ENCODE peak calls at places on chromosomes 11 and 22, in seven cellular contexts. R is esophagus squamous epithelium, S is right lobe of liver, H is adrenal gland, Y is ovary, D is NB4, E is stomach. I is an unnamed sample.

GRCh38 chr11:102118937-102119336 is 8.7 kb downstream of the YAP1 start:
- DNase-seq in S (no peak), Y (no peak), E (no peak), D (no peak), H (no peak), R (no peak), I (no peak)

GRCh38 chr11:100639140-100639539 is 47.9 kb upstream of the ARHGAP42 start:
- DNase-seq in D (no peak), S (no peak), R (no peak), E (peak), Y (no peak), H (no peak), I (no peak)

GRCh38 chr11:70487763-70488162 is 89.4 kb downstream of the CTTN start:
- DNase-seq in Y (no peak), H (no peak), D (no peak), R (no peak), E (no peak), S (no peak), I (no peak)

GRCh38 chr11:112157274-112157766 is 6.6 kb downstream of the IL18 start:
- DNase-seq in S (no peak), E (no peak), R (no peak), Y (no peak), D (peak), H (peak), I (peak)

GRCh38 chr11:74725701-74726100 is 5.5 kb downstream of the CHRDL2 start:
- DNase-seq in S (no peak), E (no peak), H (no peak), D (no peak), R (no peak), Y (no peak), I (no peak)

GRCh38 chr11:78432058-78432515 is 14.5 kb upstream of the GAB2 start:
- DNase-seq in D (peak), R (no peak), H (peak), S (no peak), E (no peak), Y (no peak), I (no peak)

GRCh38 chr11:93089474-93090102 is 108.2 kb downstream of the SLC36A4 start:
- DNase-seq in E (no peak), D (peak), H (peak), Y (no peak), R (no peak), S (no peak), I (peak)

GRCh38 chr11:70790671-70791300 is 392.5 kb downstream of the CTTN start:
- DNase-seq in D (no peak), S (no peak), R (no peak), H (no peak), E (no peak), Y (no peak), I (no peak)

GRCh38 chr11:416051-416756 is 1.4 kb upstream of the SIGIRR start:
- DNase-seq in D (peak), S (no peak), H (no peak), E (no peak), R (no peak), Y (no peak), I (no peak)

GRCh38 chr11:46916669-46917108 is 1.7 kb downstream of the LRP4 start:
- DNase-seq in Y (peak), R (no peak), S (no peak), D (peak), E (peak), H (peak), I (peak)

GRCh38 chr11:102194257-102194656 is 84.0 kb downstream of the YAP1 start:
- DNase-seq in D (no peak), Y (no peak), E (no peak), H (no peak), R (no peak), S (no peak), I (no peak)

GRCh38 chr11:126284829-126285228 is 1.9 kb downstream of the TIRAP start:
- DNase-seq in S (no peak), Y (peak), R (peak), D (peak), H (peak), E (peak), I (peak)

GRCh38 chr11:47467372-47467771 is 18.4 kb upstream of the RAPSN start:
- DNase-seq in S (peak), E (peak), Y (no peak), H (no peak), D (no peak), R (no peak), I (peak)

GRCh38 chr22:18032455-18033101 is 8.2 kb upstream of the MICAL3 start:
- DNase-seq in Y (no peak), H (no peak), E (no peak), D (no peak), R (no peak), S (no peak), I (no peak)

GRCh38 chr11:119089319-119089718 is 4.6 kb downstream of the HMBS start:
- DNase-seq in E (no peak), Y (no peak), H (no peak), R (no peak), D (no peak), S (no peak), I (no peak)

GRCh38 chr11:85725510-85726258 is 39.7 kb upstream of the CCDC89 start:
- DNase-seq in E (no peak), Y (no peak), H (no peak), R (no peak), S (no peak), D (no peak), I (no peak)

GRCh38 chr11:62394825-62395538 is 23.9 kb upstream of the SCGB1A1 start:
- DNase-seq in R (no peak), H (peak), S (peak), D (peak), Y (peak), E (peak), I (peak)

GRCh38 chr22:22119003-22119402 is 125.6 kb upstream of the VPREB1 start:
- DNase-seq in D (no peak), H (no peak), S (no peak), R (no peak), E (no peak), Y (no peak), I (no peak)

GRCh38 chr11:17986007-17986710 is 26.7 kb downstream of the SERGEF start:
- DNase-seq in S (no peak), Y (peak), R (no peak), D (no peak), H (peak), E (no peak), I (no peak)

GRCh38 chr22:43592470-43592869 is 180.7 kb downstream of the MPPED1 start:
- DNase-seq in S (no peak), H (no peak), E (no peak), R (no peak), Y (no peak), D (no peak), I (no peak)

GRCh38 chr11:61627831-61628753 is 47.2 kb upstream of the SYT7 start:
- DNase-seq in S (peak), Y (peak), H (peak), E (peak), R (no peak), D (peak), I (peak)

GRCh38 chr22:37386441-37386840 is 40.8 kb downstream of the ELFN2 start:
- DNase-seq in R (no peak), Y (no peak), D (peak), S (no peak), H (no peak), E (no peak), I (no peak)

GRCh38 chr11:44032304-44033085 is 15.3 kb upstream of the ACCSL start:
- DNase-seq in E (no peak), Y (peak), D (no peak), H (peak), S (no peak), R (no peak), I (peak)

GRCh38 chr11:18650859-18651557 is 16.9 kb upstream of the SPTY2D1 start:
- DNase-seq in R (no peak), E (peak), H (peak), S (no peak), Y (peak), D (peak), I (peak)

GRCh38 chr11:129346916-129347315 is 28.7 kb upstream of the BARX2 start:
- DNase-seq in H (no peak), Y (no peak), R (no peak), D (no peak), E (no peak), S (no peak), I (no peak)

GRCh38 chr22:41832553-41833368 is at the start of gene SREBF2:
- DNase-seq in S (peak), H (peak), E (peak), D (peak), Y (peak), R (peak), I (peak)
- TF ChIP-seq POLR2A in S (peak), H (peak), E (peak), D (peak), Y (peak), R (peak), I (peak)

GRCh38 chr11:76209956-76210885 is 3.9 kb upstream of the WNT11 start:
- DNase-seq in E (peak), Y (peak), D (peak), H (peak), S (peak), R (no peak), I (peak)
- TF ChIP-seq POLR2A in E (no peak), Y (peak), D (no peak), H (no peak), S (peak), R (peak), I (peak)

GRCh38 chr22:30968015-30968923 is at the start of gene MORC2:
- DNase-seq in E (peak), R (no peak), H (peak), Y (peak), S (peak), D (no peak), I (peak)

GRCh38 chr22:30970356-30970746 is 1.3 kb downstream of the TUG1 start:
- DNase-seq in D (no peak), S (no peak), H (no peak), E (no peak), R (no peak), Y (no peak), I (no peak)

GRCh38 chr22:30964858-30965257 is 3.7 kb downstream of the MORC2 start:
- DNase-seq in H (no peak), S (no peak), Y (no peak), R (no peak), E (no peak), D (no peak), I (no peak)

GRCh38 chr22:30969532-30970355 is 679 bp downstream of the TUG1 start:
- DNase-seq in R (no peak), H (peak), Y (no peak), D (peak), E (peak), S (no peak), I (peak)

DNA sequence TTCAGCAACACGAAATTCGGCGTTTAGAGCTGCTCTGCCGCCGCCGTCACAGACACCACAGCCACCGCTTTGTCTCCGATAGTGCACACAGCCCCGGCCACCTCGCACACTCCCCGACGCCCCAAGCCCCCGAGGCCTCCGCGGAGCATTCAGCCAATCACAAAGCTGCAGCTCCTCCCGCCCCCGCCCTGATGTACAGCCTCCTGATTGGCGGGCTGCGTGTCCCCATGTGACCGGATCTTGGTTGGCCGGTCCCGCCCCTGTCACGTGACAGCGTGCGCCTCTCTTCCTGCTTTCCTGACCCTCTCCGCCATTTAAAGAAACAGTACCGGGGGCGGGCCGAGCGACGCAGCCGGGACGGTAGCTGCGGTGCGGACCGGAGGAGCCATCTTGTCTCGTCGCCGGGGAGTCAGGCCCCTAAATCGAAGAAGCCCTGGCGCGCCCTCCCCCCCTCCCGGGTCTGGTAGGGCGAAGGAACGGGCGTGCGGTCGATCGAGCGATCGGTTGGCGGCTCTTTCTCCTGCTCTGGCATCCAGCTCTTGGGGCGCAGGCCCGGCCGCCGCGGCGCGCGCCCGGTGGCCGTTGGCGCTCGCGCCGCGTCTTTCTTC is at the start of gene TUG1:
- DNase-seq in R (peak), S (peak), Y (peak), E (peak), D (peak), H (peak), I (peak)
- TF ChIP-seq POLR2A in R (peak), S (peak), Y (peak), E (peak), D (peak), H (peak), I (peak)

DNA sequence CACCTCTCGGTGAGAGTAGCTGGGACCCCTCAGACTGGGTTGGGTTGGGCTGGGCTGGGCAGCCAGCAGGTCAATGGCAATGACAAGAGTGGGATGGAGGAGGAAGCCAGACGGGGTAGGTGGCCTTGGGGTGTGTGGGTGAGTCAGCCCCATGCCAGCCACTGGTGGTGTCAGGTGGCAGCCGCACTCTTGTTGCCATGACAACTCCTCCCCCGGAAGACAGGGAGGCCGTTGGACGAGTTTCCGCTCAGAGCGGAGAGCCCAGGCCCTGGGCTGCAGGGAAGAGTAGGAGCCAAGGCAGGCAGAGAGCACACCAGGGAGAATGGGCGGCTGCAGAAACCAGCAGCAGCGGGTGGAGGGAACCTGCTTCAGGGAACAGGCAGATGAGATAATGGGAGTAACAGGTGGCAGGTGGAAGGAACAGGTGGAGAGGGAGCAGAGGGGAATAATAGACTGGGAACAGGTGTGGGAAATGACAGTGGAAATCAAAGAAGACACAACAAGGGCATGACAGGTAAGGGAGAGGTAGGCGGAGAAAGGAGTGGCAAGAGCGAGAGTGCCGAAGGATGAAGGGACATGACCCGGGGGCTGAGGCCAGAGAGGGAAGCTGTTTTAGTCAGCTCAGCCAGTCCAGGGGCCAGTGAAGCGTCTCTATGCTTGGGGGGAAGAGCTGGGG is 8.7 kb downstream of the SPTBN2 start:
- DNase-seq in H (peak), R (no peak), D (peak), Y (no peak), E (peak), S (no peak), I (peak)
- TF ChIP-seq POLR2A in H (peak), R (peak), D (peak), Y (no peak), E (no peak), S (no peak), I (peak)

GRCh38 chr11:1855886-1856265 is 3.0 kb downstream of the LSP1 start:
- DNase-seq in E (no peak), D (no peak), Y (no peak), R (no peak), H (no peak), S (no peak), I (no peak)

GRCh38 chr11:1852885-1853284 is at the start of gene LSP1:
- DNase-seq in H (no peak), S (no peak), E (peak), R (peak), D (peak), Y (no peak), I (no peak)

GRCh38 chr11:1854949-1855885 is 2.3 kb downstream of the LSP1 start:
- DNase-seq in S (no peak), R (no peak), H (no peak), E (no peak), Y (no peak), D (no peak), I (no peak)

GRCh38 chr11:1853376-1854131 is 670 bp downstream of the LSP1 start:
- DNase-seq in D (no peak), Y (no peak), S (no peak), R (no peak), E (no peak), H (no peak), I (no peak)

GRCh38 chr11:1854132-1854948 is 1.5 kb downstream of the LSP1 start:
- DNase-seq in D (peak), H (no peak), Y (no peak), S (no peak), R (no peak), E (no peak), I (no peak)
- TF ChIP-seq POLR2A in D (no peak), H (no peak), Y (no peak), S (no peak), R (no peak), E (no peak), I (no peak)

GRCh38 chr11:77066229-77067023 is at the start of gene CAPN5:
- DNase-seq in D (peak), S (peak), Y (peak), H (peak), E (peak), R (peak), I (peak)
- TF ChIP-seq POLR2A in D (peak), S (peak), Y (peak), H (peak), E (no peak), R (peak), I (peak)

DNA sequence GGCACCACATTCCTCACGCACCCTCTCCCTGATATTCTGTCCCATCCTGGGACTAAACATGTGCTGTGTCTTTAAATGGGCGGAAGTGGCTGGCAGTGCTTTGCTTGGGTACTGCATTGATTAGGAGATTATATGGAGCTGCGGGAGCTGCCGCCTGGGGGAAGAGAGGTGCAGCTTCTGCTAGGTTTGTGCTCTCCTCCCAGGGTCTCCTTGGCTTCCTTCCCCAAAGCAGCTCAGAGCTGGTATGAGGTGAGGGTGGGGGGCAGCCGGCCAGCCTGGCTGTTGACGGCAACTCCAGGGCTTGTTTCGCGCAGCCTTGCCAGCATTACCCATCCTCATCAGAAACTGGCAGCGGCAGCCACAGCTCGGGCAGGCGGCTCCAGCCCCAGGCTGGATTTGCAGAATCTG is 95.4 kb downstream of the GRAMD1B start:
- DNase-seq in R (no peak), E (no peak), S (no peak), Y (no peak), H (no peak), D (no peak), I (no peak)
- TF ChIP-seq POLR2A in R (no peak), E (no peak), S (no peak), Y (no peak), H (no peak), D (no peak), I (no peak)

GRCh38 chr22:20659920-20660319 is 114.0 kb upstream of the SERPIND1 start:
- DNase-seq in R (no peak), S (no peak), Y (no peak), D (no peak), E (no peak), H (no peak), I (no peak)
- TF ChIP-seq POLR2A in R (no peak), S (no peak), Y (no peak), D (no peak), E (no peak), H (no peak), I (no peak)

DNA sequence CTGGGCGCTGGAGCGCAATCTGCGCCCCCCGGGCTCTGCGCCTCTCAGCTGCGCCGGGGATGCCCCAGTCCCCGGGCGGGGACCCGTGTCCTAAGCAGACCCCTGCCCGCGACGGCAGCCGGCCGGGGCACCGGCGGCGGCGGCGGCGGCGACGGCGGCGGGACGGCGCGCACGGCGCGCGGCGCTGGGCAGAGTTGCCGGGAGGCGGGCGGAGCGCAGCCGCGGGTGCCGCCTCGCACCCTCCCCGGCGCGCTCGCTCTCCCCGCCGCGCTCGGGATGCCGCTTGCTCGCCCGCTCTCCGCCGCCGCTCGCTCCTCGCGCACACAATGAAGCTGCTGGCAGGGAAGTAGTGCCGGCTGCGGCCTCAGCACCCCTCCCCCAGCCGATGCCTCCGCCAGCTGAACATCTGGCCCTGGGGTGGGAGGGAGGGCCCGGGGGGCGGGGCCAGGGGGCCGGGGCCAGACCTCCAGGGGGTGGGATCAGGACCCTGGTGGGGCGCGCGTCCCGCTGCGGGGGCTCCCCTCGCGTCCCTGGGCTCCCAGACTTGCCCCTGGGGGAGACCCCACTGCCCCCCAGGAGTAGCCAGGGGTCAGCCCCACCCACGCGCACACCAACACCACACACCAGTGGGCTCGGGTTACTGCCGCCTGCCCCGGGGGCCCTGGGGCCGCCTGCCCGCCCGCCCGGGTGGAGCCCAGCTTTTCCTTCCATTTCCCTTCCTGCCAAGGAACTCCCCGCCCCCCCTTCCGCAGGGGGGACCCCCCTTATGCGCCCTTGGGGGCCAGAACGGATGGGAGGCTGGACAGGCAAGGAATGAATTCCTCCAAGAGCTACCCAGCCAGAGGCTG is at the start of gene RCOR2:
- DNase-seq in E (peak), D (peak), S (no peak), R (no peak), H (peak), Y (peak), I (peak)
- TF ChIP-seq POLR2A in E (no peak), D (peak), S (no peak), R (no peak), H (no peak), Y (no peak), I (no peak)